ENCODE peak calls at places on chromosomes 1 and 21, in eight cellular contexts. X is endothelial cell, N is NCI-H1105, M is T-cell, L is astrocyte of the spinal cord, P is A172, J is tibial artery, H is EL. V is an unnamed sample.
A peak's percentile ranks its signal among the peaks of the same experiment; 100 is the strongest.

GRCh38 chr1:66553846-66554245 is 19.9 kb downstream of the SGIP1 start:
- DNase-seq in M (no peak), J (no peak), X (no peak), L (peak; percentile 39), N (no peak), H (peak; percentile 69), P (no peak), V (no peak)

GRCh38 chr1:229843627-229844238 is 217.7 kb downstream of the URB2 start:
- DNase-seq in M (no peak), H (peak; percentile 19), N (no peak), P (peak; percentile 74), X (no peak), L (peak; percentile 19), J (no peak), V (peak; percentile 44)

GRCh38 chr1:234613128-234613875 is 3.3 kb upstream of the IRF2BP2 start:
- DNase-seq in X (no peak), H (peak; percentile 61), J (no peak), N (no peak), L (peak; percentile 78), P (no peak), M (no peak), V (no peak)

GRCh38 chr1:154265586-154265985 is 6.8 kb upstream of the HAX1 start:
- DNase-seq in L (no peak), H (no peak), J (no peak), N (no peak), X (no peak), P (no peak), M (no peak), V (no peak)

GRCh38 chr1:45016767-45017166 is 4.7 kb downstream of the UROD start:
- DNase-seq in H (no peak), M (no peak), L (no peak), N (no peak), P (no peak), J (no peak), X (no peak), V (no peak)

GRCh38 chr1:85911742-85912141 is 203.5 kb upstream of the ZNHIT6 start:
- DNase-seq in J (no peak), N (no peak), P (no peak), M (no peak), H (peak; percentile 3), X (no peak), L (peak; percentile 18), V (no peak)

GRCh38 chr21:28832013-28832714 is 160.5 kb downstream of the LTN1 start:
- DNase-seq in N (no peak), L (peak; percentile 16), X (no peak), H (peak; percentile 61), J (no peak), P (peak; percentile 54), M (peak; percentile 5), V (no peak)

GRCh38 chr21:39935716-39936115 is 68.5 kb downstream of the PCP4 start:
- DNase-seq in M (no peak), H (no peak), P (no peak), J (no peak), N (no peak), X (no peak), L (no peak), V (no peak)

GRCh38 chr1:228995229-228995628 is 259.9 kb downstream of the RHOU start:
- DNase-seq in L (no peak), H (no peak), M (no peak), X (no peak), P (no peak), J (no peak), N (no peak), V (no peak)

GRCh38 chr1:53076721-53077598 is 14.9 kb downstream of the PODN start:
- DNase-seq in X (no peak), P (no peak), L (no peak), N (no peak), M (no peak), J (no peak), H (no peak), V (peak; percentile 65)

GRCh38 chr1:205256956-205257615 is 29.3 kb downstream of the TMCC2 start:
- DNase-seq in L (no peak), H (no peak), N (no peak), P (no peak), M (no peak), X (no peak), J (no peak), V (no peak)

GRCh38 chr21:44337941-44338895 is 972 bp downstream of the CFAP410 start:
- DNase-seq in P (peak; percentile 70), X (peak; percentile 49), M (peak; percentile 20), J (peak; percentile 71), N (peak; percentile 45), L (peak; percentile 47), H (peak; percentile 46), V (peak; percentile 85)

GRCh38 chr1:230261918-230262650 is 164.0 kb downstream of the PGBD5 start:
- DNase-seq in H (no peak), N (no peak), L (no peak), X (no peak), J (no peak), P (no peak), M (no peak), V (no peak)

GRCh38 chr1:8423702-8424538 is 106.0 kb downstream of the SLC45A1 start:
- DNase-seq in J (peak; percentile 58), X (peak; percentile 70), M (peak; percentile 39), P (peak; percentile 33), H (peak; percentile 67), N (peak; percentile 78), L (peak; percentile 76), V (peak; percentile 70)

GRCh38 chr1:42163114-42163513 is 1.4 kb downstream of the GUCA2A start:
- DNase-seq in L (no peak), H (no peak), N (no peak), M (no peak), X (no peak), P (no peak), J (no peak), V (no peak)

GRCh38 chr1:66206563-66207154 is 327.3 kb upstream of the SGIP1 start:
- DNase-seq in M (no peak), N (no peak), P (no peak), L (no peak), J (no peak), X (no peak), H (no peak), V (no peak)

GRCh38 chr1:53833393-53833792 is 4.7 kb downstream of the NDC1 start:
- DNase-seq in H (no peak), L (no peak), N (no peak), M (no peak), P (no peak), J (no peak), X (no peak), V (no peak)

GRCh38 chr21:37945036-37945435 is 28.8 kb upstream of the KCNJ6 start:
- DNase-seq in H (no peak), L (no peak), J (no peak), M (no peak), X (no peak), P (no peak), N (no peak), V (no peak)

GRCh38 chr1:21239181-21239580 is 51.1 kb downstream of the ECE1 start:
- DNase-seq in P (peak; percentile 51), J (no peak), M (no peak), X (no peak), N (no peak), H (peak; percentile 68), L (no peak), V (no peak)

GRCh38 chr1:114218397-114219237 is 64.9 kb upstream of the SYT6 start:
- DNase-seq in M (no peak), X (no peak), J (no peak), P (no peak), N (no peak), L (no peak), H (no peak), V (no peak)

GRCh38 chr1:12326986-12327385 is 97.2 kb downstream of the VPS13D start:
- DNase-seq in L (no peak), J (no peak), H (no peak), P (no peak), N (no peak), M (no peak), X (no peak), V (no peak)

GRCh38 chr1:186152227-186152944 is 222.7 kb downstream of the TPR start:
- DNase-seq in X (no peak), N (no peak), H (peak; percentile 93), M (no peak), P (peak; percentile 91), J (no peak), L (peak; percentile 78), V (no peak)

GRCh38 chr1:41476807-41477361 is 7.6 kb downstream of the EDN2 start:
- DNase-seq in H (no peak), N (no peak), J (no peak), L (peak; percentile 49), P (no peak), M (no peak), X (no peak), V (peak; percentile 45)

GRCh38 chr21:44350773-44351481 is 2.5 kb upstream of the TRPM2 start:
- DNase-seq in N (no peak), L (no peak), J (no peak), H (no peak), X (no peak), M (no peak), P (no peak), V (peak; percentile 74)

GRCh38 chr1:109248797-109249629 is at the start of gene CELSR2:
- DNase-seq in L (peak; percentile 57), X (peak; percentile 60), N (peak; percentile 80), H (peak; percentile 67), J (no peak), P (no peak), M (peak; percentile 33), V (peak; percentile 86)

GRCh38 chr1:186750250-186750649 is 70.0 kb upstream of the PTGS2 start:
- DNase-seq in M (no peak), X (no peak), H (no peak), P (no peak), N (no peak), L (no peak), J (no peak), V (no peak)

GRCh38 chr1:7371926-7372325 is 399.2 kb upstream of the VAMP3 start:
- DNase-seq in M (no peak), P (no peak), J (no peak), H (no peak), N (no peak), X (no peak), L (no peak), V (peak; percentile 10)

GRCh38 chr1:3022511-3022973 is 1.3 kb downstream of the ACTRT2 start:
- DNase-seq in N (no peak), H (no peak), L (no peak), M (no peak), X (no peak), J (no peak), P (no peak), V (no peak)

GRCh38 chr1:11960710-11961109 is 19.5 kb upstream of the MFN2 start:
- DNase-seq in J (peak; percentile 42), L (no peak), N (no peak), M (no peak), H (no peak), P (no peak), X (no peak), V (no peak)

GRCh38 chr1:244012232-244012631 is 38.9 kb upstream of the ZBTB18 start:
- DNase-seq in P (peak; percentile 86), N (peak; percentile 26), L (peak; percentile 71), H (peak; percentile 49), M (no peak), X (no peak), J (no peak), V (no peak)

GRCh38 chr1:61227857-61228557 is 145.6 kb downstream of the NFIA start:
- DNase-seq in P (no peak), H (no peak), M (no peak), X (no peak), L (no peak), J (no peak), N (peak; percentile 60), V (no peak)

V was measured in aorta.